ENCODE peak calls at places on chromosomes 7 and 10, in six cellular contexts. One of them, this sample, is unnamed. For H3K27me3, the result is how much of the 10 kb centered on the place peaks cover.

GRCh38 chr10:12510566-12510965 is 161.2 kb downstream of the CAMK1D start:
- DNase-seq in AG04450: no peak
- DNase-seq in colonic mucosa: peak
- DNase-seq in HL-60: no peak
- DNase-seq in fibroblast of lung: no peak
- DNase-seq in dorsolateral prefrontal cortex: no peak
- DNase-seq in this sample: no peak

GRCh38 chr7:107563761-107564552 is at the start of the genes COG5 and DUS4L:
- DNase-seq in HL-60: peak
- DNase-seq in AG04450: peak
- DNase-seq in fibroblast of lung: peak
- DNase-seq in colonic mucosa: peak
- DNase-seq in dorsolateral prefrontal cortex: peak
- DNase-seq in this sample: peak

GRCh38 chr7:138223402-138223872 is 147.2 kb downstream of the AKR1D1 start:
- DNase-seq in dorsolateral prefrontal cortex: no peak
- DNase-seq in fibroblast of lung: no peak
- DNase-seq in HL-60: no peak
- DNase-seq in colonic mucosa: no peak
- DNase-seq in AG04450: no peak
- DNase-seq in this sample: no peak

GRCh38 chr7:99293650-99294049 is 21.0 kb downstream of the MYH16 start:
- DNase-seq in HL-60: no peak
- DNase-seq in fibroblast of lung: no peak
- DNase-seq in colonic mucosa: no peak
- DNase-seq in AG04450: no peak
- DNase-seq in dorsolateral prefrontal cortex: no peak
- DNase-seq in this sample: no peak

GRCh38 chr7:101017099-101017777 is 2.6 kb upstream of the MUC17 start:
- DNase-seq in dorsolateral prefrontal cortex: no peak
- DNase-seq in HL-60: peak
- DNase-seq in colonic mucosa: peak
- DNase-seq in fibroblast of lung: peak
- DNase-seq in AG04450: peak
- DNase-seq in this sample: peak

GRCh38 chr10:33791295-33791694 is 456.8 kb upstream of the NRP1 start:
- DNase-seq in AG04450: no peak
- DNase-seq in fibroblast of lung: no peak
- DNase-seq in HL-60: no peak
- DNase-seq in colonic mucosa: no peak
- DNase-seq in dorsolateral prefrontal cortex: no peak
- DNase-seq in this sample: no peak

GRCh38 chr10:9800011-9800410 is 1217.7 kb upstream of the CELF2 start:
- DNase-seq in HL-60: no peak
- DNase-seq in dorsolateral prefrontal cortex: no peak
- DNase-seq in fibroblast of lung: no peak
- DNase-seq in AG04450: no peak
- DNase-seq in colonic mucosa: no peak
- DNase-seq in this sample: no peak

GRCh38 chr10:34731885-34732701 is 83.0 kb downstream of the PARD3 start:
- DNase-seq in dorsolateral prefrontal cortex: no peak
- DNase-seq in colonic mucosa: no peak
- DNase-seq in HL-60: no peak
- DNase-seq in fibroblast of lung: peak
- DNase-seq in AG04450: no peak
- DNase-seq in this sample: no peak

GRCh38 chr10:110360857-110361474 is 56.2 kb upstream of the SMNDC1 start:
- DNase-seq in fibroblast of lung: no peak
- DNase-seq in HL-60: no peak
- DNase-seq in colonic mucosa: no peak
- DNase-seq in AG04450: no peak
- DNase-seq in dorsolateral prefrontal cortex: no peak
- DNase-seq in this sample: no peak

GRCh38 chr10:16119445-16119844 is 259.1 kb upstream of the MINDY3 start:
- DNase-seq in colonic mucosa: no peak
- DNase-seq in fibroblast of lung: no peak
- DNase-seq in HL-60: no peak
- DNase-seq in AG04450: no peak
- DNase-seq in dorsolateral prefrontal cortex: no peak
- DNase-seq in this sample: no peak

GRCh38 chr10:116836087-116836486 is 13.2 kb upstream of the ENO4 start:
- DNase-seq in HL-60: no peak
- DNase-seq in fibroblast of lung: no peak
- DNase-seq in dorsolateral prefrontal cortex: no peak
- DNase-seq in AG04450: no peak
- DNase-seq in colonic mucosa: no peak
- DNase-seq in this sample: no peak

GRCh38 chr7:235576-236395 is 43.4 kb downstream of the FAM20C start:
- DNase-seq in HL-60: no peak
- DNase-seq in colonic mucosa: no peak
- DNase-seq in fibroblast of lung: peak
- DNase-seq in dorsolateral prefrontal cortex: no peak
- DNase-seq in AG04450: no peak
- DNase-seq in this sample: no peak

GRCh38 chr10:111973306-111973705 is 210.3 kb downstream of the GPAM start:
- DNase-seq in HL-60: no peak
- DNase-seq in colonic mucosa: no peak
- DNase-seq in AG04450: no peak
- DNase-seq in fibroblast of lung: no peak
- DNase-seq in dorsolateral prefrontal cortex: no peak
- DNase-seq in this sample: no peak

GRCh38 chr10:52486840-52487611 is 172.9 kb downstream of the DKK1 start:
- DNase-seq in fibroblast of lung: peak
- DNase-seq in colonic mucosa: no peak
- DNase-seq in dorsolateral prefrontal cortex: no peak
- DNase-seq in HL-60: no peak
- DNase-seq in AG04450: peak
- DNase-seq in this sample: no peak

GRCh38 chr7:44066494-44067063 is 1.2 kb upstream of the PGAM2 start:
- DNase-seq in HL-60: no peak
- DNase-seq in AG04450: no peak
- DNase-seq in dorsolateral prefrontal cortex: no peak
- DNase-seq in colonic mucosa: no peak
- DNase-seq in fibroblast of lung: no peak
- DNase-seq in this sample: no peak

GRCh38 chr7:134777470-134777869 is 2.0 kb upstream of the CALD1 start:
- DNase-seq in fibroblast of lung: no peak
- DNase-seq in AG04450: no peak
- DNase-seq in colonic mucosa: no peak
- DNase-seq in dorsolateral prefrontal cortex: no peak
- DNase-seq in HL-60: no peak
- DNase-seq in this sample: no peak

GRCh38 chr10:59098811-59099452 is 77.5 kb upstream of the PHYHIPL start:
- DNase-seq in HL-60: no peak
- DNase-seq in fibroblast of lung: peak
- DNase-seq in dorsolateral prefrontal cortex: no peak
- DNase-seq in AG04450: peak
- DNase-seq in colonic mucosa: no peak
- DNase-seq in this sample: no peak

GRCh38 chr10:29417324-29417723 is 128.5 kb downstream of the LYZL1 start:
- DNase-seq in fibroblast of lung: no peak
- DNase-seq in AG04450: no peak
- DNase-seq in HL-60: no peak
- DNase-seq in colonic mucosa: no peak
- DNase-seq in dorsolateral prefrontal cortex: no peak
- DNase-seq in this sample: no peak

GRCh38 chr10:27542812-27543211 is 38.7 kb downstream of the RAB18 start:
- DNase-seq in colonic mucosa: no peak
- DNase-seq in HL-60: no peak
- DNase-seq in fibroblast of lung: peak
- DNase-seq in dorsolateral prefrontal cortex: no peak
- DNase-seq in AG04450: no peak
- DNase-seq in this sample: no peak

GRCh38 chr10:69745698-69746097 is 56.0 kb upstream of the COL13A1 start:
- DNase-seq in colonic mucosa: no peak
- DNase-seq in fibroblast of lung: no peak
- DNase-seq in AG04450: no peak
- DNase-seq in HL-60: no peak
- DNase-seq in dorsolateral prefrontal cortex: no peak
- DNase-seq in this sample: no peak

GRCh38 chr10:69742356-69742695 is 59.4 kb upstream of the COL13A1 start:
- DNase-seq in AG04450: no peak
- DNase-seq in colonic mucosa: no peak
- DNase-seq in fibroblast of lung: peak
- DNase-seq in dorsolateral prefrontal cortex: no peak
- DNase-seq in HL-60: no peak
- DNase-seq in this sample: no peak

GRCh38 chr10:69747179-69747578 is 54.5 kb upstream of the COL13A1 start:
- DNase-seq in fibroblast of lung: no peak
- DNase-seq in colonic mucosa: no peak
- DNase-seq in AG04450: no peak
- DNase-seq in HL-60: no peak
- DNase-seq in dorsolateral prefrontal cortex: no peak
- DNase-seq in this sample: no peak

GRCh38 chr10:69742928-69743602 is 58.6 kb upstream of the COL13A1 start:
- DNase-seq in HL-60: no peak
- DNase-seq in AG04450: no peak
- DNase-seq in colonic mucosa: peak
- DNase-seq in fibroblast of lung: peak
- DNase-seq in dorsolateral prefrontal cortex: no peak
- DNase-seq in this sample: no peak

DNA sequence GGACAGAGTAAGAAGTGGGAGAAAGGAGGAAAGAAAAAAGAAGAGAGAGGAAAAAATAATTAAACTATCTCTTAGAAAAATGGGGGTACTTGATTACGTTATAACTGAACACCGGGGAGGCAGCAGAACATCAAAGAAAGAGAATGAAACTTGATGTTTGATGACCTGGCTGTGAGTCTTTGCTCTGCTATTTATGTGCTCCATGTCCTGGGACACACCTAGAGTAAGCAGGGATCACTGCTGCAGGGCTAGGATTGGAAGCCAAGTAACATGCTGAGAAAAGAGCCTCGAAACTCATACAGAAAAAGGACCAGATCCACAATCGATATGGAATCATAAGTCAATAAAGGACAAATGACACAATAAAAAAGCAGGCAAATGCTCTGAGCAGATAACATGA is 56.7 kb upstream of the COL13A1 start:
- DNase-seq in dorsolateral prefrontal cortex: no peak
- DNase-seq in AG04450: no peak
- DNase-seq in colonic mucosa: no peak
- DNase-seq in fibroblast of lung: no peak
- DNase-seq in HL-60: no peak
- DNase-seq in this sample: no peak
- H3K27me3 ChIP-seq in dorsolateral prefrontal cortex: under half
- H3K27me3 ChIP-seq in AG04450: under half
- H3K27me3 ChIP-seq in colonic mucosa: under half
- H3K27me3 ChIP-seq in fibroblast of lung: under half
- H3K27me3 ChIP-seq in HL-60: under half
- H3K27me3 ChIP-seq in this sample: under half

GRCh38 chr7:131326576-131326975 is 1.1 kb upstream of the MKLN1 start:
- DNase-seq in AG04450: no peak
- DNase-seq in fibroblast of lung: no peak
- DNase-seq in HL-60: no peak
- DNase-seq in dorsolateral prefrontal cortex: no peak
- DNase-seq in colonic mucosa: no peak
- DNase-seq in this sample: no peak

GRCh38 chr7:131322046-131322445 is 5.6 kb upstream of the MKLN1 start:
- DNase-seq in HL-60: no peak
- DNase-seq in dorsolateral prefrontal cortex: no peak
- DNase-seq in fibroblast of lung: no peak
- DNase-seq in colonic mucosa: no peak
- DNase-seq in AG04450: no peak
- DNase-seq in this sample: no peak

GRCh38 chr7:131327626-131328386 is at the start of gene MKLN1:
- DNase-seq in fibroblast of lung: peak
- DNase-seq in AG04450: peak
- DNase-seq in colonic mucosa: peak
- DNase-seq in dorsolateral prefrontal cortex: peak
- DNase-seq in HL-60: peak
- DNase-seq in this sample: peak

GRCh38 chr7:131327049-131327625 is 539 bp upstream of the MKLN1 start:
- DNase-seq in HL-60: peak
- DNase-seq in colonic mucosa: peak
- DNase-seq in dorsolateral prefrontal cortex: no peak
- DNase-seq in AG04450: no peak
- DNase-seq in fibroblast of lung: peak
- DNase-seq in this sample: no peak

GRCh38 chr7:131325179-131325840 is 2.4 kb upstream of the MKLN1 start:
- DNase-seq in dorsolateral prefrontal cortex: no peak
- DNase-seq in HL-60: no peak
- DNase-seq in fibroblast of lung: no peak
- DNase-seq in colonic mucosa: no peak
- DNase-seq in AG04450: no peak
- DNase-seq in this sample: no peak
- H3K27ac ChIP-seq in dorsolateral prefrontal cortex: no peak
- H3K27ac ChIP-seq in HL-60: no peak
- H3K27ac ChIP-seq in fibroblast of lung: no peak
- H3K27ac ChIP-seq in colonic mucosa: no peak
- H3K27ac ChIP-seq in AG04450: no peak
- H3K27ac ChIP-seq in this sample: no peak

DNA sequence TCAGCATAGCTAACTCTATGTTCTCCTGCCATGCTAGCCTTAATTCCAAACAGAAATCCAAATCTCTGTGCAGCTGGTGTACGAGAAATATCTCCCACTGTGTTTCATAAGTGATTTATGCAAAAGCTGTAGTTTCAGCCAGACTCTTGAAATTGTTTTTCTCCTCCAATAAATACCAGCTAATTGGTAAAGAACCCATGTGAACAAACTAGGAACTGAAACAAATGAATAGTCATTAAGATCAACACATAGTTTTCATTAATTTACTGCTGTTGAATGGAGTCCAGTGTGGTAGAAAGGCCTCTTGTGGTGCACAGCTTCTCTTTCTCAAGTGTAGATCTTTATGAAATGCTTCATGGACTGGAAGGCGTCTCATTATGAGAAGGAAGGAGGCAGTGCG is 18.4 kb downstream of the PPP1R17 start:
- DNase-seq in AG04450: no peak
- DNase-seq in fibroblast of lung: no peak
- DNase-seq in dorsolateral prefrontal cortex: no peak
- DNase-seq in HL-60: no peak
- DNase-seq in colonic mucosa: no peak
- DNase-seq in this sample: no peak
- H3K27me3 ChIP-seq in AG04450: under half
- H3K27me3 ChIP-seq in fibroblast of lung: under half
- H3K27me3 ChIP-seq in dorsolateral prefrontal cortex: under half
- H3K27me3 ChIP-seq in HL-60: under half
- H3K27me3 ChIP-seq in colonic mucosa: under half
- H3K27me3 ChIP-seq in this sample: under half

GRCh38 chr7:36037121-36037662 is 115.9 kb upstream of the EEPD1 start:
- DNase-seq in dorsolateral prefrontal cortex: no peak
- DNase-seq in fibroblast of lung: peak
- DNase-seq in HL-60: no peak
- DNase-seq in AG04450: no peak
- DNase-seq in colonic mucosa: peak
- DNase-seq in this sample: no peak
- H3K27ac ChIP-seq in dorsolateral prefrontal cortex: peak
- H3K27ac ChIP-seq in fibroblast of lung: no peak
- H3K27ac ChIP-seq in HL-60: no peak
- H3K27ac ChIP-seq in AG04450: no peak
- H3K27ac ChIP-seq in colonic mucosa: no peak
- H3K27ac ChIP-seq in this sample: no peak

This sample was measured in CD4-positive, alpha-beta memory T cell.